ENCODE peak calls at places on chromosomes 13 and 19, in eight cellular contexts. K is heart right ventricle, P is lung, S is neural progenitor cell, H is left ventricle myocardium inferior, E is left lung, T is pancreas, C is fibroblast of lung. X is an unnamed sample. For H3K27me3, the result is how much of the 10 kb centered on the place peaks cover.

GRCh38 chr13:112227031-112227430 is 149.1 kb upstream of the SPACA7 start:
- DNase-seq in P (no peak), E (no peak), H (no peak), T (no peak), K (no peak), S (no peak), C (no peak), X (no peak)

GRCh38 chr13:40240293-40240692 is 426.1 kb downstream of the FOXO1 start:
- DNase-seq in C (no peak), E (no peak), H (no peak), S (no peak), T (no peak), P (no peak), K (no peak), X (no peak)

GRCh38 chr19:34189199-34189916 is 17.1 kb downstream of the LSM14A start:
- DNase-seq in P (no peak), C (peak), K (no peak), H (no peak), T (no peak), S (no peak), E (no peak), X (no peak)

GRCh38 chr19:14475251-14476073 is at the start of gene PTGER1:
- DNase-seq in S (peak), H (no peak), T (no peak), P (no peak), K (no peak), E (no peak), C (peak), X (no peak)

GRCh38 chr13:28641600-28641926 is 17.4 kb upstream of the POMP start:
- DNase-seq in P (no peak), K (no peak), E (no peak), S (no peak), H (no peak), T (no peak), C (no peak), X (peak)

GRCh38 chr19:15198006-15198356 is 2.8 kb downstream of the NOTCH3 start:
- DNase-seq in T (no peak), C (no peak), K (no peak), E (no peak), P (no peak), H (no peak), S (no peak), X (no peak)

GRCh38 chr19:8361921-8362793 is 1.8 kb upstream of the ANGPTL4 start:
- DNase-seq in K (peak), C (peak), H (peak), P (peak), S (no peak), E (peak), T (peak), X (no peak)

GRCh38 chr13:72886272-72887062 is 104.5 kb downstream of the PIBF1 start:
- DNase-seq in P (no peak), K (no peak), E (no peak), S (no peak), C (peak), H (no peak), T (no peak), X (no peak)

GRCh38 chr13:94859812-94860210 is 147.5 kb upstream of the SOX21 start:
- DNase-seq in K (no peak), S (no peak), E (no peak), T (no peak), C (no peak), H (no peak), P (no peak), X (no peak)

GRCh38 chr13:107277911-107278310 is 710.0 kb upstream of the ARGLU1 start:
- DNase-seq in K (no peak), P (no peak), S (no peak), C (peak), H (no peak), E (no peak), T (no peak), X (no peak)

GRCh38 chr19:31749231-31749630 is 400.0 kb upstream of the TSHZ3 start:
- DNase-seq in C (no peak), S (no peak), P (no peak), T (no peak), K (no peak), H (no peak), E (no peak), X (no peak)

GRCh38 chr13:27442071-27442647 is 8.2 kb downstream of the MTIF3 start:
- DNase-seq in K (no peak), E (no peak), S (no peak), P (no peak), T (no peak), H (no peak), C (no peak), X (no peak)

GRCh38 chr13:94480672-94481145 is 1.2 kb upstream of the DCT start:
- DNase-seq in E (no peak), P (no peak), K (no peak), T (no peak), S (no peak), C (peak), H (peak), X (no peak)

GRCh38 chr13:21058361-21058760 is 3.0 kb downstream of the LATS2 start:
- DNase-seq in K (no peak), S (no peak), C (peak), P (no peak), T (no peak), H (no peak), E (no peak), X (no peak)

GRCh38 chr19:54461201-54462071 is 2.1 kb downstream of the LENG9 start:
- DNase-seq in K (no peak), H (no peak), C (no peak), E (no peak), P (no peak), T (peak), S (no peak), X (no peak)

GRCh38 chr13:99886706-99887105 is 84.9 kb downstream of the ZIC5 start:
- DNase-seq in C (peak), H (no peak), K (no peak), E (no peak), P (no peak), T (no peak), S (no peak), X (no peak)

DNA sequence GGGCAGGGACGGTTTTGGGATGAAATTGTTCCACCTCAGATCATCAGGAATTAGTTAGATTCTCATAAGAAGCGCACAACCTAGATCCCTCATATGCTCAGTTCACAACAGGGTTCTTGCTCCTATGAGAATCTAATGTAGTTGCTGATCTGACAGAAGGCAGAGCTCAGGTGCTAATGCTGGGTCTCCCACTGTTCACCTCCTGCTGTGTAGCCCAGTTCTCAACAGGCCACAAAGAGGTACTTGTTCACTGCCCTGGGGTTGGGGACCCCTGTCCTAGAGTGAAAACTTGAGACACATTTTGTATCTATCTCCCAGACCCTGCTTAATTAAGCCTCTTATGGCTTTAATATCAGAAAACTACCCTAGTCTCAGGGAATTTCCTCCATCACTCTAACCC is 966.0 kb downstream of the PCDH17 start:
- DNase-seq in H (no peak), P (no peak), T (no peak), E (no peak), S (no peak), K (no peak), C (no peak), X (no peak)
- H3K4me3 ChIP-seq in H (no peak), P (no peak), T (no peak), E (no peak), S (no peak), K (no peak), C (no peak), X (no peak)

GRCh38 chr19:5345895-5346386 is 5.3 kb upstream of the PTPRS start:
- DNase-seq in C (peak), K (no peak), P (no peak), E (no peak), S (no peak), H (no peak), T (no peak), X (no peak)

GRCh38 chr19:5351731-5352228 is 11.2 kb upstream of the PTPRS start:
- DNase-seq in E (no peak), S (no peak), C (no peak), T (no peak), P (no peak), K (no peak), H (no peak), X (no peak)

GRCh38 chr19:5352229-5352763 is 11.7 kb upstream of the PTPRS start:
- DNase-seq in S (peak), C (peak), H (no peak), E (no peak), T (no peak), K (no peak), P (no peak), X (no peak)

GRCh38 chr19:5343848-5344247 is 3.2 kb upstream of the PTPRS start:
- DNase-seq in H (no peak), E (no peak), T (no peak), K (no peak), S (no peak), P (no peak), C (peak), X (no peak)

DNA sequence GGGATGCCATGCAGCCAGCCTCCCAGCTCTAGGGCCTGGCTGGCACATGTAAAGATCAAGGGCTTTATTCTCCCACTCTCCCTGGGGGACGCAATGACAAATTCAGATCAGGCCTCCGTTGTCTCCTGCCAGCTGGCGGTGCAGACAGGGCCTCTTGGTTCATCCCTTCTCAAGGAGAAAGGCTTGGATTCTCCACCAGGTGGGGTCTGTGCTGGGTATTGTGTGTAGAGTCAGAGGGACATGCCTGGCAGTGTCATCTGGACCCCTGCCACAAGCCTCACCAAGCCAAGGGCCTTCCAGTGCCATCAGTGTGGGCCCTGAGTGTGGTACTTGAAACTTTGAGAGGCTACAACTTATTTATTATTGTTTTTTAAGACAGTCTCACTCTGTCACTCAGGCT is 8.4 kb upstream of the PTPRS start:
- DNase-seq in S (peak), H (no peak), P (no peak), T (no peak), K (no peak), C (no peak), E (no peak), X (no peak)
- TF ChIP-seq CTCF in S (peak), H (no peak), P (no peak), T (no peak), K (no peak), C (no peak), E (no peak), X (no peak)

GRCh38 chr19:38901683-38902082 is 1.9 kb downstream of the NFKBIB start:
- DNase-seq in K (no peak), P (no peak), S (no peak), H (no peak), C (no peak), T (no peak), E (no peak), X (no peak)

GRCh38 chr19:38898788-38899446 is 501 bp downstream of the SIRT2 start:
- DNase-seq in T (no peak), H (no peak), C (peak), E (no peak), K (no peak), P (peak), S (peak), X (no peak)

GRCh38 chr19:38899447-38900219 is at the start of the genes NFKBIB and SIRT2:
- DNase-seq in T (peak), H (peak), S (peak), E (peak), K (peak), C (peak), P (peak), X (peak)

GRCh38 chr19:38900816-38901215 is 1.0 kb downstream of the NFKBIB start:
- DNase-seq in H (no peak), K (no peak), E (no peak), S (no peak), C (no peak), T (no peak), P (no peak), X (no peak)

DNA sequence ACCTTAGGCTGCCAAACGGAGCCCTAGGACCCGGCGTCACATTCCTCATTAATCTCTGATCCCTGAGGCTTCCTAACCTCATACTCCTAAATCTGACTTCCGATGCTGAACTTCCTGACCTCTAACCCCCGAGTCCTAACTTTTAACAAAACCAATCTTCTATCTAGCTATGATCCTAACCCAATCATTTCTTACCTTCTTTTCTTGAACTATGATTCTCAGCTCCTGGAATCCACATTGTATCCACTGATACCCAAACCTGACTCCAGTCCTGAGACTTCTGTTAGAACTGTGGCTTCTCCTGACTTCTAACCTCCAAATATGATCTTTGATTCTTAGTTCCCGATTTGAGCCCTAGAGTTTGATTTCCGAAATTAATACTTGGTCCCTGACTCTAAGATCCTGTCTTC is 456 bp downstream of the NFKBIB start:
- DNase-seq in T (no peak), P (no peak), E (no peak), H (no peak), K (no peak), S (no peak), C (no peak), X (no peak)
- H3K27me3 ChIP-seq in T (under half), P (under half), E (under half), H (under half), K (under half), S (under half), C (under half), X (under half)

GRCh38 chr13:114154476-114154875 is 22.1 kb upstream of the RASA3 start:
- DNase-seq in H (no peak), C (no peak), K (no peak), E (no peak), S (no peak), P (no peak), T (no peak), X (no peak)
- H3K4me3 ChIP-seq in H (no peak), C (no peak), K (no peak), E (no peak), S (no peak), P (no peak), T (no peak), X (no peak)

GRCh38 chr13:35718084-35718483 is 241.6 kb upstream of the MAB21L1 start:
- DNase-seq in C (no peak), K (no peak), T (no peak), S (no peak), E (no peak), P (no peak), H (no peak), X (no peak)
- TF ChIP-seq CTCF in C (no peak), K (no peak), T (no peak), S (no peak), E (no peak), P (no peak), H (no peak), X (no peak)

X was measured in GM06990.